ENCODE peak calls at places on chromosomes 12 and 14, in nine cellular contexts. Z is cardiac muscle cell, O is A673, V is tibial artery, A is MM.1S, S is right atrium auricular region, K is fibroblast of lung, I is psoas muscle, U is kidney. H is an unnamed sample.

GRCh38 chr12:6295187-6295811 is 15.2 kb upstream of the PLEKHG6 start:
- DNase-seq in O (no peak), K (peak), Z (peak), U (no peak), I (no peak), V (no peak), S (no peak), A (no peak), H (peak)

GRCh38 chr12:98595152-98595988 is 1.9 kb downstream of the SLC25A3 start:
- DNase-seq in K (peak), I (no peak), A (no peak), S (no peak), Z (peak), O (peak), V (no peak), U (no peak), H (no peak)

GRCh38 chr12:29102739-29103138 is 46.3 kb upstream of the FAR2 start:
- DNase-seq in Z (no peak), K (no peak), O (no peak), U (no peak), I (no peak), A (peak), V (no peak), S (no peak), H (no peak)

GRCh38 chr14:68911594-68912227 is 67.4 kb downstream of the ACTN1 start:
- DNase-seq in Z (peak), K (peak), I (peak), S (peak), V (peak), U (peak), O (peak), A (peak), H (no peak)

GRCh38 chr12:27635349-27635972 is 60.8 kb upstream of the REP15 start:
- DNase-seq in A (peak), I (no peak), S (no peak), U (no peak), K (peak), Z (peak), V (no peak), O (peak), H (no peak)

GRCh38 chr12:2999265-2999841 is 40.2 kb downstream of the TEAD4 start:
- DNase-seq in S (no peak), V (no peak), I (peak), K (no peak), O (no peak), U (no peak), A (no peak), Z (no peak), H (no peak)

GRCh38 chr14:101017209-101017608 is 113.7 kb upstream of the RTL1 start:
- DNase-seq in S (peak), U (peak), A (no peak), O (no peak), Z (peak), K (peak), V (peak), I (no peak), H (no peak)

GRCh38 chr12:80627773-80628172 is 79.7 kb upstream of the MYF6 start:
- DNase-seq in I (no peak), V (no peak), A (no peak), S (no peak), K (peak), O (peak), Z (peak), U (no peak), H (no peak)

GRCh38 chr12:78210894-78211302 is 380.2 kb downstream of the NAV3 start:
- DNase-seq in A (no peak), K (peak), S (no peak), V (no peak), U (peak), O (peak), Z (peak), I (no peak), H (no peak)

GRCh38 chr12:54725233-54725843 is 77.2 kb upstream of the DCD start:
- DNase-seq in I (no peak), S (no peak), Z (peak), V (no peak), O (peak), U (no peak), A (peak), K (no peak), H (no peak)

GRCh38 chr14:55441286-55441685 is 870 bp upstream of the TBPL2 start:
- DNase-seq in I (no peak), U (no peak), V (no peak), S (no peak), Z (no peak), O (no peak), K (no peak), A (no peak), H (no peak)

GRCh38 chr12:2891240-2892053 is 756 bp downstream of the TULP3 start:
- DNase-seq in K (peak), Z (peak), U (peak), V (peak), O (peak), A (peak), S (peak), I (peak), H (peak)

GRCh38 chr12:130401703-130402102 is 64.0 kb downstream of the PIWIL1 start:
- DNase-seq in I (no peak), Z (no peak), K (no peak), O (peak), U (no peak), A (no peak), V (no peak), S (no peak), H (no peak)

GRCh38 chr14:64779472-64779871 is 75.2 kb downstream of the PLEKHG3 start:
- DNase-seq in V (no peak), S (no peak), U (no peak), I (no peak), A (no peak), Z (no peak), O (no peak), K (no peak), H (no peak)

GRCh38 chr12:79618848-79619404 is 71.8 kb downstream of the PAWR start:
- DNase-seq in U (no peak), V (no peak), A (no peak), K (peak), O (no peak), I (no peak), S (no peak), Z (peak), H (no peak)

GRCh38 chr14:93302688-93303581 is 29.9 kb downstream of the BTBD7 start:
- DNase-seq in I (no peak), A (no peak), K (no peak), V (no peak), S (no peak), Z (no peak), O (no peak), U (no peak), H (no peak)

GRCh38 chr14:59018978-59019377 is 169.5 kb upstream of the DAAM1 start:
- DNase-seq in Z (peak), U (no peak), S (no peak), O (peak), A (no peak), I (no peak), K (no peak), V (no peak), H (no peak)

GRCh38 chr12:102023343-102023930 is 38.4 kb downstream of the WASHC3 start:
- DNase-seq in I (no peak), V (no peak), O (no peak), S (no peak), U (no peak), Z (peak), A (no peak), K (peak), H (no peak)

GRCh38 chr12:57523706-57524614 is 1.3 kb downstream of the MBD6 start:
- DNase-seq in K (no peak), S (no peak), I (no peak), O (no peak), V (no peak), Z (no peak), U (no peak), A (peak), H (no peak)

GRCh38 chr14:92607702-92608429 is 94.3 kb downstream of the RIN3 start:
- DNase-seq in Z (peak), I (no peak), A (no peak), K (peak), V (no peak), U (no peak), O (no peak), S (no peak), H (no peak)

GRCh38 chr12:18998343-18999270 is 130.9 kb upstream of the PLEKHA5 start:
- DNase-seq in Z (peak), I (no peak), V (no peak), U (no peak), A (no peak), K (peak), S (no peak), O (peak), H (no peak)

GRCh38 chr12:20601668-20602280 is 93.4 kb upstream of the SLCO1C1 start:
- DNase-seq in K (peak), U (no peak), Z (peak), S (no peak), I (no peak), O (peak), V (no peak), A (peak), H (no peak)

GRCh38 chr14:78141590-78141989 is 28.6 kb upstream of the NRXN3 start:
- DNase-seq in O (no peak), A (no peak), V (no peak), K (no peak), Z (no peak), S (no peak), I (no peak), U (no peak), H (no peak)

GRCh38 chr12:64102339-64102738 is 119.8 kb downstream of the KICS2 start:
- DNase-seq in A (no peak), V (no peak), O (no peak), U (no peak), K (peak), I (no peak), S (no peak), Z (peak), H (no peak)

DNA sequence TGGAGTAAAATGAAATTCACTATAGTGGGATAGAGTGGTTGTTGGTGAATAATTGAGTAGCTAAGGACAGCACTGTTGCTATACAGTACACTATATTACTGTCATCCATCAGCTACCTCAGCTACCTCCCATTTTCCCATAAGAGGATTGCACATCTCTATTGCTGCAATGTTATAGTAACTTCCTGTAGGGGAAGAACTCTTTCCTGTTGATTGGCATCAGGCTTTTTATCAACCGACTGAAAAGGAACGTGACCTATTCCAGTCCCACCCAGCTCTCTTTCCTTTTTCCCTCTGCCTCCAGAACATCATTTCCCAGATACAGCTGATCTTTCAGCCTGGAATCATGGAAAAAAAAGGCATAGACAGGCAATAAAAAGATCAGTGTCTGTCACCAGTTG is 117.4 kb downstream of the ADAMTS20 start:
- DNase-seq in I (no peak), S (no peak), V (no peak), K (no peak), Z (no peak), O (no peak), A (no peak), U (no peak), H (no peak)
- H3K4me3 ChIP-seq in I (no peak), S (no peak), V (no peak), K (no peak), Z (no peak), O (no peak), A (no peak), U (no peak), H (no peak)

GRCh38 chr14:47536341-47536740 is 139.1 kb downstream of the MDGA2 start:
- DNase-seq in K (no peak), O (no peak), A (no peak), U (no peak), V (no peak), S (no peak), I (no peak), Z (no peak), H (no peak)
- H3K27ac ChIP-seq in K (no peak), O (no peak), A (no peak), U (no peak), V (no peak), S (no peak), I (no peak), Z (no peak), H (no peak)

GRCh38 chr14:34059925-34060746 is 109.3 kb upstream of the EGLN3 start:
- DNase-seq in I (peak), S (peak), Z (peak), O (peak), V (peak), U (peak), K (peak), A (no peak), H (peak)
- TF ChIP-seq CTCF in I (peak), S (peak), Z (peak), O (peak), V (peak), U (peak), K (peak), A (no peak), H (no peak)

DNA sequence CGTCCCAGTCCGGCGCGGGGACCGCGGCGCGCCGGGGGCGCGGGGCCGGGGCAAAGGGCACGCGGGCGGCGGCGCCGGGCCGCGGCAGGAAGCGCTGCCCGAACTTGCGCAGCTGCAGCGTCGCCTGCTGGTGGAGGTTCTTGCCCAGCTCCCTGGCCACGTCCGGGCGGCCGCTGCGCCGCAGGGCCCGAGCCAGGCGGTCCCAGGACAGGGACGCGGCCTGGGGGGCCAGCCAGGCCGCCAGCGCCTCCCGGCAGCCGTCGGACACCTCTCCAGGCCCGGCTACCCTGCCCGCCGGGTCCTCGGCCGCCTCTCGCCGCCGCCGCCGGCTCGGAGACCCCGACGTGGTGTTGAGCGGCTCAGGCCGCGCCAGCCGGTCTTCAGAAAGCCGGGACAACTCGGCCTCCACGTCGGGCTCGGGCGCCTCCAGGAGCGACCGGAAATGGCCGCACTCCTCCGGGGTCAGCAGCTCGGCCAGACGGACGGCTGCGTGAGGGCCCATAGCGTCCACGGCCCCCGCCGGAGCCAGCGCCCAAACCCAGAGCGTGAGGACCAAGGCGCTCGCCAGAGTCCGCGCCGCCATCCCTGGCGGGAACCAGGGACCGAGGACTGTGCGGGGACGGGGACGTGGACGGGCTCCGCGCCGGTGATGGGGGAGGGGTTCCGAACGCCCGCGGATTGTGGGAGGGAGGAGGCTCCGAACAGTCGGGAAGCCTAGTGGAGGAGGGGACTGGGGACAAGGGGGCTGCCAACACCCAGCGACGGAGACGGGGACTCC is 34.0 kb downstream of the FIGNL2 start:
- DNase-seq in O (peak), S (no peak), U (peak), V (peak), A (peak), I (peak), Z (peak), K (peak), H (no peak)
- H3K4me3 ChIP-seq in O (peak), S (peak), U (peak), V (peak), A (no peak), I (peak), Z (peak), K (peak), H (peak)

H was measured in coronary artery.